ENCODE peak calls at places on chromosomes 13 and 19, in seven cellular contexts. One of them, this sample, is unnamed.

GRCh38 chr19:41206926-41207750 is 11.9 kb upstream of the AXL start:
- DNase-seq in naive B cell: no peak
- DNase-seq in midbrain: no peak
- DNase-seq in fibroblast of the conjunctiva: peak
- DNase-seq in hepatic stellate cell: no peak
- DNase-seq in B cell: no peak
- DNase-seq in effector CD4-positive, alpha-beta T cell: no peak
- DNase-seq in this sample: no peak

GRCh38 chr13:64441740-64442139 is 2788.4 kb downstream of the PCDH9 start:
- DNase-seq in naive B cell: no peak
- DNase-seq in midbrain: no peak
- DNase-seq in fibroblast of the conjunctiva: no peak
- DNase-seq in hepatic stellate cell: no peak
- DNase-seq in B cell: no peak
- DNase-seq in effector CD4-positive, alpha-beta T cell: no peak
- DNase-seq in this sample: no peak

GRCh38 chr19:57566396-57567256 is 7.0 kb upstream of the ZNF550 start:
- DNase-seq in naive B cell: no peak
- DNase-seq in midbrain: no peak
- DNase-seq in fibroblast of the conjunctiva: no peak
- DNase-seq in hepatic stellate cell: no peak
- DNase-seq in B cell: no peak
- DNase-seq in effector CD4-positive, alpha-beta T cell: no peak
- DNase-seq in this sample: peak

GRCh38 chr13:40986328-40986856 is 32.7 kb downstream of the ELF1 start:
- DNase-seq in naive B cell: no peak
- DNase-seq in midbrain: peak
- DNase-seq in fibroblast of the conjunctiva: peak
- DNase-seq in hepatic stellate cell: no peak
- DNase-seq in B cell: no peak
- DNase-seq in effector CD4-positive, alpha-beta T cell: no peak
- DNase-seq in this sample: peak

GRCh38 chr19:40465025-40465780 is at the start of gene BLVRB:
- DNase-seq in naive B cell: no peak
- DNase-seq in midbrain: peak
- DNase-seq in fibroblast of the conjunctiva: no peak
- DNase-seq in hepatic stellate cell: peak
- DNase-seq in B cell: no peak
- DNase-seq in effector CD4-positive, alpha-beta T cell: no peak
- DNase-seq in this sample: no peak

GRCh38 chr13:111121421-111121820 is 6.3 kb downstream of the ARHGEF7 start:
- DNase-seq in naive B cell: no peak
- DNase-seq in midbrain: no peak
- DNase-seq in fibroblast of the conjunctiva: no peak
- DNase-seq in hepatic stellate cell: no peak
- DNase-seq in B cell: no peak
- DNase-seq in effector CD4-positive, alpha-beta T cell: no peak
- DNase-seq in this sample: no peak

GRCh38 chr19:2560369-2560768 is 84.4 kb downstream of the GADD45B start:
- DNase-seq in naive B cell: no peak
- DNase-seq in midbrain: no peak
- DNase-seq in fibroblast of the conjunctiva: no peak
- DNase-seq in hepatic stellate cell: no peak
- DNase-seq in B cell: no peak
- DNase-seq in effector CD4-positive, alpha-beta T cell: no peak
- DNase-seq in this sample: no peak

GRCh38 chr19:47315125-47315821 is 5.6 kb downstream of the C5AR1 start:
- DNase-seq in naive B cell: no peak
- DNase-seq in midbrain: peak
- DNase-seq in fibroblast of the conjunctiva: peak
- DNase-seq in hepatic stellate cell: peak
- DNase-seq in B cell: no peak
- DNase-seq in effector CD4-positive, alpha-beta T cell: no peak
- DNase-seq in this sample: peak

GRCh38 chr19:55358493-55358892 is 4.0 kb upstream of the COX6B2 start:
- DNase-seq in naive B cell: no peak
- DNase-seq in midbrain: no peak
- DNase-seq in fibroblast of the conjunctiva: no peak
- DNase-seq in hepatic stellate cell: no peak
- DNase-seq in B cell: no peak
- DNase-seq in effector CD4-positive, alpha-beta T cell: no peak
- DNase-seq in this sample: no peak

GRCh38 chr13:58960909-58961308 is 1202.8 kb downstream of the DIAPH3 start:
- DNase-seq in naive B cell: no peak
- DNase-seq in midbrain: no peak
- DNase-seq in fibroblast of the conjunctiva: peak
- DNase-seq in hepatic stellate cell: no peak
- DNase-seq in B cell: no peak
- DNase-seq in effector CD4-positive, alpha-beta T cell: no peak
- DNase-seq in this sample: no peak

GRCh38 chr13:29756506-29756905 is 93.9 kb downstream of the UBL3 start:
- DNase-seq in naive B cell: no peak
- DNase-seq in midbrain: no peak
- DNase-seq in fibroblast of the conjunctiva: no peak
- DNase-seq in hepatic stellate cell: no peak
- DNase-seq in B cell: no peak
- DNase-seq in effector CD4-positive, alpha-beta T cell: no peak
- DNase-seq in this sample: no peak

GRCh38 chr19:5006821-5007220 is 37.9 kb downstream of the KDM4B start:
- DNase-seq in naive B cell: no peak
- DNase-seq in midbrain: no peak
- DNase-seq in fibroblast of the conjunctiva: no peak
- DNase-seq in hepatic stellate cell: no peak
- DNase-seq in B cell: no peak
- DNase-seq in effector CD4-positive, alpha-beta T cell: no peak
- DNase-seq in this sample: no peak

GRCh38 chr19:53982611-53983010 is 8.8 kb upstream of the CACNG6 start:
- DNase-seq in naive B cell: no peak
- DNase-seq in midbrain: no peak
- DNase-seq in fibroblast of the conjunctiva: no peak
- DNase-seq in hepatic stellate cell: no peak
- DNase-seq in B cell: peak
- DNase-seq in effector CD4-positive, alpha-beta T cell: no peak
- DNase-seq in this sample: no peak

GRCh38 chr13:109871018-109871370 is 84.6 kb upstream of the IRS2 start:
- DNase-seq in naive B cell: no peak
- DNase-seq in midbrain: no peak
- DNase-seq in fibroblast of the conjunctiva: no peak
- DNase-seq in hepatic stellate cell: no peak
- DNase-seq in B cell: no peak
- DNase-seq in effector CD4-positive, alpha-beta T cell: no peak
- DNase-seq in this sample: no peak

GRCh38 chr19:33302974-33303790 is 848 bp upstream of the CEBPA start:
- DNase-seq in naive B cell: peak
- DNase-seq in midbrain: no peak
- DNase-seq in fibroblast of the conjunctiva: no peak
- DNase-seq in hepatic stellate cell: peak
- DNase-seq in B cell: peak
- DNase-seq in effector CD4-positive, alpha-beta T cell: no peak
- DNase-seq in this sample: peak

GRCh38 chr13:86142080-86142479 is 342.9 kb upstream of the SLITRK6 start:
- DNase-seq in naive B cell: no peak
- DNase-seq in midbrain: no peak
- DNase-seq in fibroblast of the conjunctiva: no peak
- DNase-seq in hepatic stellate cell: no peak
- DNase-seq in B cell: no peak
- DNase-seq in effector CD4-positive, alpha-beta T cell: no peak
- DNase-seq in this sample: no peak

GRCh38 chr13:107977175-107977574 is 238.2 kb downstream of the LIG4 start:
- DNase-seq in naive B cell: no peak
- DNase-seq in midbrain: no peak
- DNase-seq in fibroblast of the conjunctiva: no peak
- DNase-seq in hepatic stellate cell: no peak
- DNase-seq in B cell: no peak
- DNase-seq in effector CD4-positive, alpha-beta T cell: no peak
- DNase-seq in this sample: no peak

GRCh38 chr19:18058208-18059009 is 28.3 kb downstream of the IL12RB1 start:
- DNase-seq in naive B cell: peak
- DNase-seq in midbrain: peak
- DNase-seq in fibroblast of the conjunctiva: peak
- DNase-seq in hepatic stellate cell: peak
- DNase-seq in B cell: peak
- DNase-seq in effector CD4-positive, alpha-beta T cell: peak
- DNase-seq in this sample: peak

GRCh38 chr13:104140557-104140956 is 1074.3 kb upstream of the SLC10A2 start:
- DNase-seq in naive B cell: no peak
- DNase-seq in midbrain: no peak
- DNase-seq in fibroblast of the conjunctiva: no peak
- DNase-seq in hepatic stellate cell: no peak
- DNase-seq in B cell: no peak
- DNase-seq in effector CD4-positive, alpha-beta T cell: no peak
- DNase-seq in this sample: peak

GRCh38 chr13:51156666-51157065 is 45.6 kb upstream of the C13orf42 start:
- DNase-seq in naive B cell: no peak
- DNase-seq in midbrain: no peak
- DNase-seq in fibroblast of the conjunctiva: no peak
- DNase-seq in hepatic stellate cell: no peak
- DNase-seq in B cell: no peak
- DNase-seq in effector CD4-positive, alpha-beta T cell: no peak
- DNase-seq in this sample: peak

GRCh38 chr19:3970808-3971598 is at the start of gene DAPK3:
- DNase-seq in naive B cell: peak
- DNase-seq in midbrain: peak
- DNase-seq in fibroblast of the conjunctiva: peak
- DNase-seq in hepatic stellate cell: peak
- DNase-seq in B cell: peak
- DNase-seq in effector CD4-positive, alpha-beta T cell: peak
- DNase-seq in this sample: peak

GRCh38 chr19:47618771-47619170 is 9.8 kb downstream of the BICRA start:
- DNase-seq in naive B cell: no peak
- DNase-seq in midbrain: peak
- DNase-seq in fibroblast of the conjunctiva: no peak
- DNase-seq in hepatic stellate cell: no peak
- DNase-seq in B cell: no peak
- DNase-seq in effector CD4-positive, alpha-beta T cell: no peak
- DNase-seq in this sample: no peak

GRCh38 chr19:3298853-3299449 is 67.4 kb upstream of the NFIC start:
- DNase-seq in naive B cell: no peak
- DNase-seq in midbrain: no peak
- DNase-seq in fibroblast of the conjunctiva: no peak
- DNase-seq in hepatic stellate cell: no peak
- DNase-seq in B cell: no peak
- DNase-seq in effector CD4-positive, alpha-beta T cell: no peak
- DNase-seq in this sample: no peak

GRCh38 chr13:29936051-29936813 is 85.8 kb upstream of the UBL3 start:
- DNase-seq in naive B cell: no peak
- DNase-seq in midbrain: no peak
- DNase-seq in fibroblast of the conjunctiva: no peak
- DNase-seq in hepatic stellate cell: no peak
- DNase-seq in B cell: peak
- DNase-seq in effector CD4-positive, alpha-beta T cell: no peak
- DNase-seq in this sample: no peak